ENCODE peak calls at places on chromosome 11, in eight cellular contexts. One of them, this sample, is unnamed.

GRCh38 chr11:12528487-12528886 is 145.7 kb upstream of the TEAD1 start:
- DNase-seq in fibroblast of the aortic adventitia: no peak
- DNase-seq in CD8-positive, alpha-beta T cell: no peak
- DNase-seq in cardiac fibroblast: no peak
- DNase-seq in K562: no peak
- DNase-seq in heart left ventricle: no peak
- DNase-seq in AG09309: no peak
- DNase-seq in GM06990: no peak
- DNase-seq in this sample: no peak

GRCh38 chr11:14892577-14892976 is 546 bp upstream of the CYP2R1 start:
- DNase-seq in heart left ventricle: no peak
- DNase-seq in cardiac fibroblast: no peak
- DNase-seq in GM06990: no peak
- DNase-seq in CD8-positive, alpha-beta T cell: no peak
- DNase-seq in AG09309: no peak
- DNase-seq in fibroblast of the aortic adventitia: no peak
- DNase-seq in K562: no peak
- DNase-seq in this sample: no peak

GRCh38 chr11:12692238-12693074 is 18.2 kb downstream of the TEAD1 start:
- DNase-seq in fibroblast of the aortic adventitia: peak
- DNase-seq in AG09309: peak
- DNase-seq in heart left ventricle: peak
- DNase-seq in K562: no peak
- DNase-seq in GM06990: no peak
- DNase-seq in CD8-positive, alpha-beta T cell: no peak
- DNase-seq in cardiac fibroblast: peak
- DNase-seq in this sample: no peak

GRCh38 chr11:104435498-104435897 is 271.6 kb upstream of the PDGFD start:
- DNase-seq in K562: no peak
- DNase-seq in fibroblast of the aortic adventitia: no peak
- DNase-seq in GM06990: no peak
- DNase-seq in cardiac fibroblast: no peak
- DNase-seq in heart left ventricle: no peak
- DNase-seq in CD8-positive, alpha-beta T cell: no peak
- DNase-seq in AG09309: no peak
- DNase-seq in this sample: no peak

GRCh38 chr11:33699515-33700424 is 856 bp downstream of the C11orf91 start:
- DNase-seq in K562: peak
- DNase-seq in CD8-positive, alpha-beta T cell: no peak
- DNase-seq in heart left ventricle: peak
- DNase-seq in cardiac fibroblast: peak
- DNase-seq in AG09309: no peak
- DNase-seq in fibroblast of the aortic adventitia: no peak
- DNase-seq in GM06990: no peak
- DNase-seq in this sample: peak

GRCh38 chr11:45930031-45930794 is 7.8 kb downstream of the LARGE2 start:
- DNase-seq in fibroblast of the aortic adventitia: no peak
- DNase-seq in K562: no peak
- DNase-seq in cardiac fibroblast: no peak
- DNase-seq in GM06990: peak
- DNase-seq in heart left ventricle: no peak
- DNase-seq in CD8-positive, alpha-beta T cell: peak
- DNase-seq in AG09309: no peak
- DNase-seq in this sample: peak

GRCh38 chr11:47967577-47968230 is 12.7 kb upstream of the PTPRJ start:
- DNase-seq in cardiac fibroblast: peak
- DNase-seq in CD8-positive, alpha-beta T cell: no peak
- DNase-seq in K562: no peak
- DNase-seq in heart left ventricle: no peak
- DNase-seq in AG09309: no peak
- DNase-seq in fibroblast of the aortic adventitia: peak
- DNase-seq in GM06990: no peak
- DNase-seq in this sample: no peak

GRCh38 chr11:33868646-33869461 is 23.0 kb downstream of the LMO2 start:
- DNase-seq in fibroblast of the aortic adventitia: no peak
- DNase-seq in AG09309: no peak
- DNase-seq in heart left ventricle: no peak
- DNase-seq in cardiac fibroblast: no peak
- DNase-seq in K562: peak
- DNase-seq in CD8-positive, alpha-beta T cell: no peak
- DNase-seq in GM06990: peak
- DNase-seq in this sample: no peak

GRCh38 chr11:1134848-1135445 is 22.8 kb upstream of the MUC5AC start:
- DNase-seq in CD8-positive, alpha-beta T cell: no peak
- DNase-seq in heart left ventricle: no peak
- DNase-seq in K562: no peak
- DNase-seq in AG09309: no peak
- DNase-seq in GM06990: no peak
- DNase-seq in fibroblast of the aortic adventitia: no peak
- DNase-seq in cardiac fibroblast: no peak
- DNase-seq in this sample: no peak

GRCh38 chr11:2483426-2483825 is 38.6 kb downstream of the KCNQ1 start:
- DNase-seq in K562: no peak
- DNase-seq in GM06990: no peak
- DNase-seq in AG09309: no peak
- DNase-seq in fibroblast of the aortic adventitia: no peak
- DNase-seq in heart left ventricle: no peak
- DNase-seq in CD8-positive, alpha-beta T cell: peak
- DNase-seq in cardiac fibroblast: no peak
- DNase-seq in this sample: no peak

GRCh38 chr11:34427171-34427805 is 11.4 kb upstream of the CAT start:
- DNase-seq in K562: no peak
- DNase-seq in GM06990: no peak
- DNase-seq in AG09309: peak
- DNase-seq in cardiac fibroblast: peak
- DNase-seq in fibroblast of the aortic adventitia: peak
- DNase-seq in heart left ventricle: no peak
- DNase-seq in CD8-positive, alpha-beta T cell: no peak
- DNase-seq in this sample: peak

GRCh38 chr11:77082838-77083552 is 16.2 kb downstream of the CAPN5 start:
- DNase-seq in fibroblast of the aortic adventitia: peak
- DNase-seq in K562: no peak
- DNase-seq in cardiac fibroblast: peak
- DNase-seq in GM06990: no peak
- DNase-seq in heart left ventricle: peak
- DNase-seq in CD8-positive, alpha-beta T cell: peak
- DNase-seq in AG09309: no peak
- DNase-seq in this sample: no peak

GRCh38 chr11:75635009-75635909 is 33.6 kb downstream of the MAP6 start:
- DNase-seq in cardiac fibroblast: peak
- DNase-seq in GM06990: no peak
- DNase-seq in K562: no peak
- DNase-seq in heart left ventricle: peak
- DNase-seq in CD8-positive, alpha-beta T cell: no peak
- DNase-seq in AG09309: no peak
- DNase-seq in fibroblast of the aortic adventitia: peak
- DNase-seq in this sample: no peak

GRCh38 chr11:420054-420910 is 5.5 kb upstream of the SIGIRR start:
- DNase-seq in heart left ventricle: peak
- DNase-seq in AG09309: no peak
- DNase-seq in fibroblast of the aortic adventitia: no peak
- DNase-seq in CD8-positive, alpha-beta T cell: no peak
- DNase-seq in K562: no peak
- DNase-seq in GM06990: no peak
- DNase-seq in cardiac fibroblast: no peak
- DNase-seq in this sample: no peak

GRCh38 chr11:61529537-61530225 is 21.1 kb downstream of the LRRC10B start:
- DNase-seq in cardiac fibroblast: no peak
- DNase-seq in GM06990: no peak
- DNase-seq in fibroblast of the aortic adventitia: no peak
- DNase-seq in AG09309: no peak
- DNase-seq in heart left ventricle: peak
- DNase-seq in CD8-positive, alpha-beta T cell: no peak
- DNase-seq in K562: no peak
- DNase-seq in this sample: no peak

GRCh38 chr11:117921893-117922292 is 7.3 kb downstream of the TMPRSS13 start:
- DNase-seq in heart left ventricle: no peak
- DNase-seq in K562: no peak
- DNase-seq in cardiac fibroblast: no peak
- DNase-seq in GM06990: no peak
- DNase-seq in fibroblast of the aortic adventitia: no peak
- DNase-seq in CD8-positive, alpha-beta T cell: no peak
- DNase-seq in AG09309: no peak
- DNase-seq in this sample: no peak

GRCh38 chr11:120682026-120682649 is 170.6 kb downstream of the GRIK4 start:
- DNase-seq in AG09309: no peak
- DNase-seq in CD8-positive, alpha-beta T cell: no peak
- DNase-seq in fibroblast of the aortic adventitia: no peak
- DNase-seq in K562: no peak
- DNase-seq in cardiac fibroblast: no peak
- DNase-seq in GM06990: no peak
- DNase-seq in heart left ventricle: no peak
- DNase-seq in this sample: no peak

GRCh38 chr11:96012086-96012824 is 88.3 kb upstream of the MTMR2 start:
- DNase-seq in CD8-positive, alpha-beta T cell: peak
- DNase-seq in heart left ventricle: peak
- DNase-seq in AG09309: peak
- DNase-seq in cardiac fibroblast: peak
- DNase-seq in K562: no peak
- DNase-seq in GM06990: peak
- DNase-seq in fibroblast of the aortic adventitia: peak
- DNase-seq in this sample: peak
- TF ChIP-seq CTCF in CD8-positive, alpha-beta T cell: peak
- TF ChIP-seq CTCF in heart left ventricle: peak
- TF ChIP-seq CTCF in AG09309: peak
- TF ChIP-seq CTCF in cardiac fibroblast: peak
- TF ChIP-seq CTCF in K562: peak
- TF ChIP-seq CTCF in GM06990: peak
- TF ChIP-seq CTCF in fibroblast of the aortic adventitia: peak
- TF ChIP-seq CTCF in this sample: peak

DNA sequence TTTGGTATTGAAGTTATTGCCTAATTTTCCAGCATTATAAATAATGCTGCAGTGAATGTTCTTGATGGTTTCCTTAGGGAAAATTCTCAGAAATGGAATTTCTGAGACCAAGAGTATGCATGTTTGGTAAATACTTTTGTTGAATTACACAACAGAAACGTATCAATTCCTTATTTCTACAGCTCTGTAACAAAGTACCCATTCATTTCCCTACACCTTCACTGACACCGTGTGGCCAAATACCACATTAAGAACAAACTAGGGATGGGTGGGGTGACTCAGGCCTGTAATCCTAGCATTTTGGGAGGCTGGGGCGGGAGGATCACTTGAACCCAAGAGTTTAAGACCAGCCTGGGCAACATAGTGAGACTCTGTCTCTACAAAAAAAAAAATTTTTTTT is 21.8 kb downstream of the MCAM start:
- DNase-seq in GM06990: no peak
- DNase-seq in cardiac fibroblast: peak
- DNase-seq in AG09309: no peak
- DNase-seq in fibroblast of the aortic adventitia: peak
- DNase-seq in K562: no peak
- DNase-seq in CD8-positive, alpha-beta T cell: no peak
- DNase-seq in heart left ventricle: no peak
- DNase-seq in this sample: peak
- TF ChIP-seq CTCF in GM06990: peak
- TF ChIP-seq CTCF in cardiac fibroblast: no peak
- TF ChIP-seq CTCF in AG09309: no peak
- TF ChIP-seq CTCF in fibroblast of the aortic adventitia: no peak
- TF ChIP-seq CTCF in K562: peak
- TF ChIP-seq CTCF in CD8-positive, alpha-beta T cell: no peak
- TF ChIP-seq CTCF in heart left ventricle: no peak
- TF ChIP-seq CTCF in this sample: peak

GRCh38 chr11:11163256-11163655 is 189.8 kb downstream of the CSNK2A3 start:
- DNase-seq in heart left ventricle: no peak
- DNase-seq in fibroblast of the aortic adventitia: no peak
- DNase-seq in AG09309: no peak
- DNase-seq in GM06990: no peak
- DNase-seq in K562: peak
- DNase-seq in cardiac fibroblast: no peak
- DNase-seq in CD8-positive, alpha-beta T cell: no peak
- DNase-seq in this sample: peak
- TF ChIP-seq CTCF in heart left ventricle: no peak
- TF ChIP-seq CTCF in fibroblast of the aortic adventitia: peak
- TF ChIP-seq CTCF in AG09309: no peak
- TF ChIP-seq CTCF in GM06990: no peak
- TF ChIP-seq CTCF in K562: peak
- TF ChIP-seq CTCF in cardiac fibroblast: no peak
- TF ChIP-seq CTCF in CD8-positive, alpha-beta T cell: no peak
- TF ChIP-seq CTCF in this sample: no peak

GRCh38 chr11:19800162-19800561 is 87.5 kb downstream of the NAV2 start:
- DNase-seq in GM06990: no peak
- DNase-seq in heart left ventricle: no peak
- DNase-seq in AG09309: no peak
- DNase-seq in fibroblast of the aortic adventitia: no peak
- DNase-seq in CD8-positive, alpha-beta T cell: no peak
- DNase-seq in cardiac fibroblast: peak
- DNase-seq in K562: no peak
- DNase-seq in this sample: no peak

GRCh38 chr11:19805346-19805745 is 92.7 kb downstream of the NAV2 start:
- DNase-seq in CD8-positive, alpha-beta T cell: no peak
- DNase-seq in K562: no peak
- DNase-seq in AG09309: no peak
- DNase-seq in GM06990: no peak
- DNase-seq in heart left ventricle: no peak
- DNase-seq in fibroblast of the aortic adventitia: no peak
- DNase-seq in cardiac fibroblast: no peak
- DNase-seq in this sample: no peak

GRCh38 chr11:19803506-19803998 is 90.9 kb downstream of the NAV2 start:
- DNase-seq in AG09309: no peak
- DNase-seq in cardiac fibroblast: no peak
- DNase-seq in heart left ventricle: no peak
- DNase-seq in CD8-positive, alpha-beta T cell: no peak
- DNase-seq in K562: no peak
- DNase-seq in fibroblast of the aortic adventitia: no peak
- DNase-seq in GM06990: no peak
- DNase-seq in this sample: no peak

GRCh38 chr11:19802773-19803293 is 90.2 kb downstream of the NAV2 start:
- DNase-seq in heart left ventricle: no peak
- DNase-seq in CD8-positive, alpha-beta T cell: no peak
- DNase-seq in K562: no peak
- DNase-seq in AG09309: no peak
- DNase-seq in GM06990: no peak
- DNase-seq in cardiac fibroblast: no peak
- DNase-seq in fibroblast of the aortic adventitia: peak
- DNase-seq in this sample: no peak

DNA sequence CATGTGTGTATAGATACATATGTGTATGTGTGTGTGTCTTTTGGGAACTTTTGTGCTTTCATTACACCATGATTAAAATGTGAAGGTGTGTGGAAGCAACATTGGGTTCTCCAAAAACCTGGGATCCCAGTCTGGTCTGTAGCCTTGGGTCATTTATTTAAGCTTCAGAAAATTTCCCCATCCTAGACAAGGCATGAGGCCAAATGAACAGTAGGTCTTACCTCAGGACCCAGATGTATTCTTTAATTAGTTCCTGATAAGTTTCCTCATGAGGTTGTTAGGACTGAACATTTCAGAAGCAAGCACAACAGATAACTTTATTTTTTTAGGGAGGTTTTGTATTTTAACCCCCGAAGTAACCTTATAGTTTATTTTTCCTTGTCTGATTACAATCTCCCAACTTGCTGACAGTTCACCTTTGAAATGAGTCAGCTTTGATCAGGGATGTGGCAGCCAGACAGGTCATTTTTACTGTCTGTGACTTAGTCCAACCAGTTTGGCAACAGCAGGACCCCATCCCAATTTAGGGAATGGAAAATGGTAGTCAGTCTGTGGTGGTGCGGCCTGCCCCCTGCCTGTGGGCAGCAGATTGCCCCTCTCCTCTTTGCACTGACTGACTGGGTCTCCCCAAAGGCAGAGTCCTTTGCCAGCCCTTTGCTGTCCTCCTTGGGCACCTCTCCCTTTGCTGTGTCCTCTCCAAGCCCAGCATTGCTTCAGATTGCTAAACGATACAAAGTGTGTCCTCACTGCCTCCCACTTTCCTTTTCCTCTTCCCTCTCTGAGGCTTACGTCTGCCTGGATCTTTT is 88.3 kb downstream of the NAV2 start:
- DNase-seq in CD8-positive, alpha-beta T cell: no peak
- DNase-seq in AG09309: no peak
- DNase-seq in fibroblast of the aortic adventitia: peak
- DNase-seq in K562: no peak
- DNase-seq in GM06990: no peak
- DNase-seq in heart left ventricle: no peak
- DNase-seq in cardiac fibroblast: no peak
- DNase-seq in this sample: no peak
- TF ChIP-seq CTCF in CD8-positive, alpha-beta T cell: no peak
- TF ChIP-seq CTCF in AG09309: peak
- TF ChIP-seq CTCF in fibroblast of the aortic adventitia: peak
- TF ChIP-seq CTCF in K562: no peak
- TF ChIP-seq CTCF in GM06990: no peak
- TF ChIP-seq CTCF in heart left ventricle: no peak
- TF ChIP-seq CTCF in cardiac fibroblast: peak
- TF ChIP-seq CTCF in this sample: no peak